ENCODE peak calls at places on chromosomes 12 and 14, in seven cellular contexts. Y is dermis blood vessel endothelial cell; U is CD8-positive, alpha-beta memory T cell; K is substantia nigra; M is NCI-H2107; B is iPS DF 19.7; F is NCI-H748 treated with DMSO at 0.1 percent for 48 hours. V is an unnamed sample.

GRCh38 chr14:68856572-68856971 is 63.7 kb upstream of the ZFP36L1 start:
- DNase-seq in K (no peak), U (no peak), B (no peak), M (no peak), Y (no peak), F (no peak), V (no peak)

GRCh38 chr14:68191567-68192321 is 372.2 kb downstream of the RAD51B start:
- DNase-seq in U (no peak), B (no peak), F (no peak), M (peak; percentile 42), Y (no peak), K (no peak), V (no peak)

GRCh38 chr12:113854385-113855136 is 111.6 kb downstream of the RBM19 start:
- DNase-seq in Y (no peak), K (no peak), U (no peak), F (no peak), M (peak; percentile 58), B (no peak), V (no peak)

GRCh38 chr12:3147260-3147659 is 70.1 kb downstream of the TSPAN9 start:
- DNase-seq in B (no peak), F (no peak), Y (no peak), K (no peak), U (no peak), M (no peak), V (no peak)

GRCh38 chr12:124352839-124353238 is 57.9 kb downstream of the RFLNA start:
- DNase-seq in F (no peak), B (no peak), U (no peak), K (no peak), Y (peak; percentile 79), M (no peak), V (no peak)

GRCh38 chr14:88411039-88411438 is 25.6 kb downstream of the SPATA7 start:
- DNase-seq in B (no peak), F (no peak), M (no peak), Y (no peak), K (no peak), U (no peak), V (no peak)

GRCh38 chr12:100075598-100075997 is 67.1 kb downstream of the BLTP3B start:
- DNase-seq in K (no peak), B (no peak), F (no peak), Y (no peak), U (no peak), M (no peak), V (no peak)

GRCh38 chr12:3587402-3588013 is 96.5 kb downstream of the PRMT8 start:
- DNase-seq in K (no peak), U (no peak), Y (no peak), M (peak; percentile 53), F (no peak), B (no peak), V (no peak)

GRCh38 chr12:11958216-11959091 is 112.3 kb upstream of the BCL2L14 start:
- DNase-seq in F (no peak), U (no peak), M (no peak), K (no peak), B (no peak), Y (peak; percentile 95), V (peak; percentile 45)

GRCh38 chr14:87628129-87628528 is 364.9 kb downstream of the GALC start:
- DNase-seq in B (no peak), U (no peak), Y (no peak), K (no peak), M (no peak), F (no peak), V (no peak)

GRCh38 chr12:125492354-125493270 is 427.4 kb downstream of the AACS start:
- DNase-seq in B (no peak), K (no peak), F (no peak), M (no peak), U (no peak), Y (no peak), V (no peak)

GRCh38 chr14:91127924-91128323 is 14.1 kb downstream of the DGLUCY start:
- DNase-seq in M (no peak), U (no peak), K (no peak), Y (no peak), F (no peak), B (no peak), V (no peak)

GRCh38 chr12:115303751-115304309 is 619.9 kb upstream of the TBX3 start:
- DNase-seq in B (no peak), U (no peak), M (no peak), K (no peak), Y (no peak), F (no peak), V (no peak)

V was measured in activated T-helper 9 cell treated with anti-CD3 and anti-CD28 coated beads, Interleukin-2, amount 50 U/mL, for 16 hours.